ENCODE peak calls at places on chromosomes 3 and 15, in six cellular contexts. N is T-helper 17 cell, F is endothelial cell of umbilical vein, Q is activated T-cell treated with anti-CD3 and anti-CD28 coated beads for 24 hours, E is activated gamma-delta T cell treated with Interleukin-2 at 50 U/mL for 16 hours, Z is NCI-H510A. M is an unnamed sample.

GRCh38 chr3:107236661-107237375 is 140.4 kb upstream of the CCDC54 start:
- DNase-seq in N (no peak), F (no peak), Q (no peak), E (no peak), Z (no peak), M (no peak)

GRCh38 chr3:72247645-72248388 is 462.9 kb upstream of the PROK2 start:
- DNase-seq in N (no peak), F (no peak), Q (no peak), E (no peak), Z (no peak), M (peak; percentile 57)

GRCh38 chr3:56764904-56765445 is 36.8 kb downstream of the ARHGEF3 start:
- DNase-seq in N (no peak), F (no peak), Q (no peak), E (no peak), Z (no peak), M (no peak)

GRCh38 chr3:185961675-185962232 is 23.9 kb upstream of the TRA2B start:
- DNase-seq in N (no peak), F (no peak), Q (no peak), E (no peak), Z (no peak), M (peak; percentile 20)

GRCh38 chr3:56783644-56784451 is 17.9 kb downstream of the ARHGEF3 start:
- DNase-seq in N (peak; percentile 12), F (peak; percentile 88), Q (peak; percentile 49), E (peak; percentile 74), Z (peak; percentile 37), M (peak; percentile 60)

GRCh38 chr3:168034152-168034928 is 61.4 kb downstream of the GOLIM4 start:
- DNase-seq in N (no peak), F (no peak), Q (no peak), E (no peak), Z (no peak), M (no peak)

GRCh38 chr3:69326821-69327433 is 59.0 kb downstream of the FRMD4B start:
- DNase-seq in N (no peak), F (peak; percentile 44), Q (peak; percentile 52), E (no peak), Z (no peak), M (no peak)

GRCh38 chr3:86774082-86774691 is 216.8 kb downstream of the VGLL3 start:
- DNase-seq in N (no peak), F (peak; percentile 12), Q (no peak), E (no peak), Z (no peak), M (no peak)

GRCh38 chr3:134360046-134360445 is 14.2 kb downstream of the AMOTL2 start:
- DNase-seq in N (no peak), F (no peak), Q (no peak), E (no peak), Z (no peak), M (no peak)

GRCh38 chr15:73923156-73923487 is 3.1 kb upstream of the LOXL1 start:
- DNase-seq in N (no peak), F (no peak), Q (no peak), E (no peak), Z (no peak), M (no peak)

GRCh38 chr3:55790596-55791350 is 303.7 kb upstream of the WNT5A start:
- DNase-seq in N (no peak), F (no peak), Q (no peak), E (no peak), Z (no peak), M (no peak)

GRCh38 chr3:99781761-99782160 is 35.9 kb upstream of the CMSS1 start:
- DNase-seq in N (no peak), F (no peak), Q (no peak), E (no peak), Z (no peak), M (no peak)

GRCh38 chr3:146421814-146422748 is 47.3 kb downstream of the PLSCR2 start:
- DNase-seq in N (no peak), F (peak; percentile 7), Q (no peak), E (no peak), Z (no peak), M (no peak)

GRCh38 chr15:57079907-57080750 is 161.7 kb downstream of the TCF12 start:
- DNase-seq in N (no peak), F (no peak), Q (no peak), E (no peak), Z (no peak), M (no peak)

GRCh38 chr3:123642182-123642956 is 57.5 kb upstream of the HACD2 start:
- DNase-seq in N (peak; percentile 22), F (peak; percentile 90), Q (peak; percentile 11), E (peak; percentile 9), Z (no peak), M (peak; percentile 88)

GRCh38 chr3:174938102-174938501 is 79.0 kb downstream of the NAALADL2 start:
- DNase-seq in N (no peak), F (no peak), Q (no peak), E (no peak), Z (no peak), M (no peak)

GRCh38 chr3:149487598-149488197 is 13.2 kb downstream of the TM4SF4 start:
- DNase-seq in N (no peak), F (no peak), Q (no peak), E (peak; percentile 15), Z (no peak), M (no peak)

GRCh38 chr15:62482715-62483429 is 317.8 kb upstream of the C2CD4B start:
- DNase-seq in N (no peak), F (no peak), Q (no peak), E (no peak), Z (no peak), M (peak; percentile 74)

M was measured in lower leg skin.